ENCODE peak calls at places on chromosomes 7 and 10, in eight cellular contexts. E is IMR-90, H is PC-3, R is DND-41, Q is WTC11, O is GM12878, N is tibial artery, B is Calu3. L is an unnamed sample.

GRCh38 chr10:121572857-121573540 is 25.2 kb downstream of the FGFR2 start:
- DNase-seq in Q (no peak), B (no peak), O (no peak), N (no peak), H (no peak), E (no peak), R (no peak), L (no peak)

GRCh38 chr10:96133135-96133534 is 3.0 kb downstream of the ZNF518A start:
- DNase-seq in Q (no peak), O (no peak), R (no peak), H (peak; percentile 61), N (no peak), E (peak; percentile 73), B (no peak), L (no peak)

GRCh38 chr7:74579800-74580685 is 77.5 kb upstream of the GTF2I start:
- DNase-seq in N (peak; percentile 37), R (no peak), E (peak; percentile 36), Q (no peak), H (peak; percentile 42), O (no peak), B (peak; percentile 57), L (no peak)

GRCh38 chr10:521844-522243 is 167.6 kb downstream of the DIP2C start:
- DNase-seq in N (no peak), O (no peak), B (no peak), E (no peak), Q (no peak), H (no peak), R (no peak), L (no peak)

GRCh38 chr10:7231420-7232414 is 179.1 kb downstream of the SFMBT2 start:
- DNase-seq in B (no peak), O (no peak), N (no peak), H (no peak), E (no peak), R (no peak), Q (no peak), L (no peak)

GRCh38 chr7:77395543-77395942 is 20.6 kb downstream of the GSAP start:
- DNase-seq in B (no peak), R (no peak), Q (no peak), H (no peak), E (no peak), O (no peak), N (no peak), L (no peak)

GRCh38 chr10:71762324-71762723 is 11.0 kb downstream of the VSIR start:
- DNase-seq in O (no peak), H (no peak), B (no peak), N (no peak), E (no peak), R (no peak), Q (no peak), L (no peak)

GRCh38 chr7:14340415-14341079 is 351.1 kb upstream of the ETV1 start:
- DNase-seq in E (no peak), R (no peak), N (no peak), O (no peak), B (no peak), H (no peak), Q (no peak), L (no peak)

GRCh38 chr7:51256916-51257315 is 59.7 kb downstream of the COBL start:
- DNase-seq in E (no peak), O (no peak), R (no peak), B (no peak), Q (no peak), N (no peak), H (no peak), L (no peak)

GRCh38 chr7:45709168-45710034 is 135.2 kb downstream of the ADCY1 start:
- DNase-seq in O (no peak), N (no peak), Q (peak; percentile 5), E (peak; percentile 47), B (no peak), R (no peak), H (no peak), L (peak; percentile 13)

GRCh38 chr7:112515989-112516388 is 35.2 kb downstream of the LSMEM1 start:
- DNase-seq in O (no peak), R (no peak), E (no peak), Q (no peak), H (no peak), N (no peak), B (no peak), L (no peak)

GRCh38 chr10:11678074-11678793 is 63.9 kb upstream of the ECHDC3 start:
- DNase-seq in O (peak; percentile 98), E (no peak), B (no peak), R (peak; percentile 21), H (no peak), N (no peak), Q (no peak), L (peak; percentile 64)

GRCh38 chr10:60537697-60538096 is 148.0 kb upstream of the ANK3 start:
- DNase-seq in O (no peak), R (no peak), H (peak; percentile 97), B (no peak), E (peak; percentile 1), Q (no peak), N (no peak), L (no peak)

GRCh38 chr7:50953820-50954219 is 171.1 kb upstream of the GRB10 start:
- DNase-seq in B (peak; percentile 67), R (no peak), N (no peak), H (peak; percentile 83), O (no peak), Q (no peak), E (peak; percentile 15), L (no peak)

GRCh38 chr10:42149027-42149700 is 489.2 kb downstream of the ZNF33B start:
- DNase-seq in H (no peak), Q (no peak), E (no peak), B (no peak), R (no peak), N (no peak), O (no peak), L (peak; percentile 30)

GRCh38 chr10:64091889-64092288 is 570.7 kb downstream of the REEP3 start:
- DNase-seq in E (no peak), O (no peak), N (no peak), Q (peak; percentile 29), R (no peak), H (peak; percentile 72), B (peak; percentile 41), L (peak; percentile 49)

GRCh38 chr7:39336457-39336856 is 229.7 kb upstream of the YAE1 start:
- DNase-seq in R (no peak), N (no peak), B (no peak), H (no peak), O (no peak), E (no peak), Q (no peak), L (no peak)

GRCh38 chr7:104772405-104772821 is 241.6 kb upstream of the KMT2E start:
- DNase-seq in N (no peak), O (no peak), E (no peak), B (no peak), R (no peak), H (no peak), Q (peak; percentile 59), L (no peak)

GRCh38 chr7:13117103-13117502 is 429.7 kb downstream of the ARL4A start:
- DNase-seq in E (peak; percentile 37), O (no peak), B (peak; percentile 20), N (no peak), Q (no peak), R (no peak), H (peak; percentile 57), L (no peak)

GRCh38 chr7:15783971-15784693 is 97.6 kb upstream of the MEOX2 start:
- DNase-seq in R (no peak), N (no peak), E (no peak), H (no peak), Q (no peak), O (no peak), B (no peak), L (no peak)

DNA sequence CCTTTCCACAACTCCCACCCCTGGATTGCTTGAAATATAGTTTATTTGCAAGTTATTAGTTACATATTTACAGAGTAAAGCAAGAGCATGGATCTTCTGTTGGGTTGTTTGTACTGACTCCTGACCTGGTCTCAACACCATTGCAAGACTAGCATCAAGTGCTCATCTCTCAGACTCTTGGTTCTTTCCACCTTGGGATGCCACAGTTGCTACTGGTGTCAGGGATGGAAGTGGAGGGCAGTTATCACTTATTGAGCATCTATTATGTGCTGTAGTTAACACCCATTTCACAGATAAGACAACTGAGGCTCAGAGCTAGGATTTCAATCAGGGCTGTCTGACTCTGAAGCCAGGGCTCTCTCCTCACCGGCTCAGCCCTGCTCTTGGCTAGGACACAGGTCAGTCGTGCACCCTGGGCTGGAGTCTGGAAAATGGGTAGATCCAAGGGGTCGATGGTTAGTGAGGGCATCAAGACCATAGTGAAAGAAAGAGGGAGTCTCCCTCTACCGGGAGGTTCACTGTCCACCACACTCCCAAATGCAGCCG is 614 bp upstream of the ADAMTS14 start:
- DNase-seq in O (no peak), N (no peak), E (no peak), R (no peak), B (no peak), H (no peak), Q (no peak), L (no peak)
- TF ChIP-seq CTCF in O (no peak), N (no peak), E (no peak), R (no peak), B (no peak), H (peak; percentile 29), Q (no peak), L (no peak)

GRCh38 chr10:129656642-129657041 is 189.6 kb downstream of the MGMT start:
- DNase-seq in R (no peak), O (no peak), H (no peak), N (no peak), E (no peak), Q (no peak), B (no peak), L (no peak)

GRCh38 chr10:129658673-129659072 is 191.6 kb downstream of the MGMT start:
- DNase-seq in O (no peak), H (peak; percentile 30), B (no peak), R (no peak), N (no peak), Q (peak; percentile 49), E (no peak), L (no peak)

GRCh38 chr10:129659881-129660280 is 192.8 kb downstream of the MGMT start:
- DNase-seq in Q (no peak), B (no peak), E (no peak), N (no peak), H (no peak), O (no peak), R (no peak), L (no peak)

GRCh38 chr10:129657297-129657974 is 190.4 kb downstream of the MGMT start:
- DNase-seq in E (no peak), H (no peak), N (no peak), O (no peak), B (no peak), Q (no peak), R (no peak), L (no peak)

GRCh38 chr10:129662386-129662785 is 195.3 kb downstream of the MGMT start:
- DNase-seq in N (no peak), O (no peak), B (no peak), E (no peak), Q (no peak), R (no peak), H (no peak), L (no peak)
- TF ChIP-seq CTCF in N (no peak), O (no peak), B (no peak), E (no peak), Q (no peak), R (no peak), H (no peak), L (no peak)

GRCh38 chr7:137482466-137482865 is 138.9 kb upstream of the PTN start:
- DNase-seq in H (no peak), O (no peak), R (no peak), B (no peak), N (no peak), E (no peak), Q (no peak), L (no peak)
- TF ChIP-seq CTCF in H (no peak), O (no peak), R (no peak), B (no peak), N (no peak), E (no peak), Q (no peak), L (no peak)

GRCh38 chr7:158238616-158239289 is 348.9 kb downstream of the PTPRN2 start:
- DNase-seq in H (no peak), E (no peak), Q (no peak), O (no peak), R (no peak), B (no peak), N (no peak), L (no peak)
- TF ChIP-seq CTCF in H (no peak), E (no peak), Q (no peak), O (no peak), R (no peak), B (no peak), N (no peak), L (no peak)